ENCODE peak calls at places on chromosomes 6 and 20, in four cellular contexts. One of them, this sample, is unnamed.

GRCh38 chr20:651713-652610 is 1.0 kb downstream of the SRXN1 start:
- DNase-seq in skeletal muscle cell: no peak
- DNase-seq in BJ: no peak
- DNase-seq in pulmonary artery endothelial cell: no peak
- DNase-seq in this sample: no peak

GRCh38 chr6:43465978-43466377 is 10.6 kb upstream of the DLK2 start:
- DNase-seq in BJ: no peak
- DNase-seq in pulmonary artery endothelial cell: no peak
- DNase-seq in skeletal muscle cell: no peak
- DNase-seq in this sample: no peak

GRCh38 chr6:37283268-37283667 is 25.3 kb upstream of the TMEM217 start:
- DNase-seq in pulmonary artery endothelial cell: no peak
- DNase-seq in skeletal muscle cell: no peak
- DNase-seq in BJ: no peak
- DNase-seq in this sample: peak; percentile 29

GRCh38 chr6:44100088-44100550 is 27.1 kb downstream of the MRPL14 start:
- DNase-seq in skeletal muscle cell: no peak
- DNase-seq in pulmonary artery endothelial cell: peak; percentile 24
- DNase-seq in BJ: no peak
- DNase-seq in this sample: no peak

GRCh38 chr6:6818078-6818639 is 229.6 kb downstream of the LY86 start:
- DNase-seq in pulmonary artery endothelial cell: no peak
- DNase-seq in BJ: no peak
- DNase-seq in skeletal muscle cell: no peak
- DNase-seq in this sample: no peak

GRCh38 chr6:132482595-132482994 is 30.3 kb downstream of the STX7 start:
- DNase-seq in BJ: no peak
- DNase-seq in skeletal muscle cell: no peak
- DNase-seq in pulmonary artery endothelial cell: no peak
- DNase-seq in this sample: no peak

GRCh38 chr6:43076928-43077809 is 1.1 kb downstream of the PTK7 start:
- DNase-seq in skeletal muscle cell: no peak
- DNase-seq in BJ: no peak
- DNase-seq in pulmonary artery endothelial cell: no peak
- DNase-seq in this sample: peak; percentile 35

GRCh38 chr6:132570221-132570777 is at the start of gene TAAR6:
- DNase-seq in BJ: no peak
- DNase-seq in pulmonary artery endothelial cell: no peak
- DNase-seq in skeletal muscle cell: no peak
- DNase-seq in this sample: no peak

GRCh38 chr6:144006731-144007454 is 1.2 kb downstream of the PLAGL1 start:
- DNase-seq in skeletal muscle cell: no peak
- DNase-seq in pulmonary artery endothelial cell: peak; percentile 3
- DNase-seq in BJ: no peak
- DNase-seq in this sample: peak; percentile 68

GRCh38 chr6:32475392-32476206 is 35.9 kb downstream of the HLA-DRA start:
- DNase-seq in skeletal muscle cell: no peak
- DNase-seq in BJ: no peak
- DNase-seq in pulmonary artery endothelial cell: no peak
- DNase-seq in this sample: no peak

GRCh38 chr6:47718571-47718970 is 20.2 kb downstream of the ADGRF4 start:
- DNase-seq in skeletal muscle cell: no peak
- DNase-seq in pulmonary artery endothelial cell: no peak
- DNase-seq in BJ: no peak
- DNase-seq in this sample: no peak

GRCh38 chr20:50462093-50462685 is 48.0 kb upstream of the PTPN1 start:
- DNase-seq in pulmonary artery endothelial cell: no peak
- DNase-seq in skeletal muscle cell: no peak
- DNase-seq in BJ: no peak
- DNase-seq in this sample: peak; percentile 88

GRCh38 chr20:10551732-10552724 is 116.9 kb downstream of the SLX4IP start:
- DNase-seq in skeletal muscle cell: no peak
- DNase-seq in pulmonary artery endothelial cell: no peak
- DNase-seq in BJ: no peak
- DNase-seq in this sample: no peak

GRCh38 chr6:75318900-75319299 is 34.3 kb upstream of the TMEM30A start:
- DNase-seq in skeletal muscle cell: no peak
- DNase-seq in pulmonary artery endothelial cell: no peak
- DNase-seq in BJ: no peak
- DNase-seq in this sample: no peak

GRCh38 chr6:111011360-111012142 is 29.7 kb downstream of the RPF2 start:
- DNase-seq in skeletal muscle cell: peak; percentile 14
- DNase-seq in BJ: peak; percentile 13
- DNase-seq in pulmonary artery endothelial cell: no peak
- DNase-seq in this sample: peak; percentile 43

GRCh38 chr6:45377041-45377554 is 636 bp downstream of the SUPT3H start:
- DNase-seq in BJ: no peak
- DNase-seq in pulmonary artery endothelial cell: no peak
- DNase-seq in skeletal muscle cell: no peak
- DNase-seq in this sample: no peak

GRCh38 chr6:1485678-1486077 is 96.3 kb downstream of the FOXF2 start:
- DNase-seq in BJ: peak; percentile 70
- DNase-seq in skeletal muscle cell: peak; percentile 73
- DNase-seq in pulmonary artery endothelial cell: no peak
- DNase-seq in this sample: peak; percentile 62

GRCh38 chr20:50054626-50055511 is 58.1 kb downstream of the UBE2V1 start:
- DNase-seq in pulmonary artery endothelial cell: no peak
- DNase-seq in BJ: no peak
- DNase-seq in skeletal muscle cell: no peak
- DNase-seq in this sample: peak; percentile 34

GRCh38 chr6:156182356-156182755 is 594.8 kb upstream of the ARID1B start:
- DNase-seq in pulmonary artery endothelial cell: no peak
- DNase-seq in BJ: no peak
- DNase-seq in skeletal muscle cell: no peak
- DNase-seq in this sample: no peak

GRCh38 chr6:32406857-32407256 is at the start of gene BTNL2:
- DNase-seq in skeletal muscle cell: no peak
- DNase-seq in pulmonary artery endothelial cell: no peak
- DNase-seq in BJ: no peak
- DNase-seq in this sample: no peak

GRCh38 chr20:58705525-58705924 is 12.9 kb downstream of the NPEPL1 start:
- DNase-seq in BJ: no peak
- DNase-seq in skeletal muscle cell: no peak
- DNase-seq in pulmonary artery endothelial cell: no peak
- DNase-seq in this sample: no peak

GRCh38 chr6:9566096-9566495 is 848.8 kb downstream of the TFAP2A start:
- DNase-seq in skeletal muscle cell: no peak
- DNase-seq in pulmonary artery endothelial cell: no peak
- DNase-seq in BJ: no peak
- DNase-seq in this sample: no peak

GRCh38 chr6:138403324-138403800 is 661 bp upstream of the HEBP2 start:
- DNase-seq in pulmonary artery endothelial cell: no peak
- DNase-seq in skeletal muscle cell: no peak
- DNase-seq in BJ: no peak
- DNase-seq in this sample: no peak

GRCh38 chr6:53439556-53439955 is 90.8 kb upstream of the ELOVL5 start:
- DNase-seq in BJ: peak; percentile 67
- DNase-seq in pulmonary artery endothelial cell: no peak
- DNase-seq in skeletal muscle cell: peak; percentile 55
- DNase-seq in this sample: peak; percentile 72

GRCh38 chr6:145241039-145241438 is 494.3 kb downstream of the EPM2A start:
- DNase-seq in skeletal muscle cell: peak; percentile 79
- DNase-seq in pulmonary artery endothelial cell: no peak
- DNase-seq in BJ: peak; percentile 19
- DNase-seq in this sample: peak; percentile 69

GRCh38 chr20:17014217-17014616 is 212.6 kb upstream of the PCSK2 start:
- DNase-seq in skeletal muscle cell: no peak
- DNase-seq in BJ: no peak
- DNase-seq in pulmonary artery endothelial cell: no peak
- DNase-seq in this sample: no peak

GRCh38 chr20:10247440-10247839 is 28.8 kb downstream of the SNAP25 start:
- DNase-seq in skeletal muscle cell: no peak
- DNase-seq in pulmonary artery endothelial cell: no peak
- DNase-seq in BJ: no peak
- DNase-seq in this sample: no peak

GRCh38 chr6:89406157-89406556 is 5.9 kb downstream of the RRAGD start:
- DNase-seq in BJ: no peak
- DNase-seq in pulmonary artery endothelial cell: no peak
- DNase-seq in skeletal muscle cell: no peak
- DNase-seq in this sample: no peak

GRCh38 chr6:142367061-142367460 is 65.3 kb downstream of the ADGRG6 start:
- DNase-seq in pulmonary artery endothelial cell: no peak
- DNase-seq in skeletal muscle cell: no peak
- DNase-seq in BJ: no peak
- DNase-seq in this sample: no peak

GRCh38 chr20:47150403-47151152 is 205.9 kb downstream of the ZMYND8 start:
- DNase-seq in skeletal muscle cell: no peak
- DNase-seq in pulmonary artery endothelial cell: peak; percentile 24
- DNase-seq in BJ: no peak
- DNase-seq in this sample: peak; percentile 83

GRCh38 chr6:125217369-125217768 is 63.8 kb downstream of the TPD52L1 start:
- DNase-seq in skeletal muscle cell: no peak
- DNase-seq in pulmonary artery endothelial cell: no peak
- DNase-seq in BJ: no peak
- DNase-seq in this sample: no peak

GRCh38 chr6:13065596-13065995 is 262.7 kb downstream of the TBC1D7 start:
- DNase-seq in skeletal muscle cell: no peak
- DNase-seq in pulmonary artery endothelial cell: no peak
- DNase-seq in BJ: peak; percentile 30
- DNase-seq in this sample: no peak

GRCh38 chr6:23454090-23454998 is 671.7 kb upstream of the NRSN1 start:
- DNase-seq in pulmonary artery endothelial cell: no peak
- DNase-seq in BJ: no peak
- DNase-seq in skeletal muscle cell: no peak
- DNase-seq in this sample: peak; percentile 23

GRCh38 chr6:57102976-57103375 is 13.0 kb downstream of the ZNF451 start:
- DNase-seq in pulmonary artery endothelial cell: no peak
- DNase-seq in skeletal muscle cell: no peak
- DNase-seq in BJ: no peak
- DNase-seq in this sample: no peak

GRCh38 chr6:25136879-25137278 is 142.3 kb upstream of the CARMIL1 start:
- DNase-seq in skeletal muscle cell: no peak
- DNase-seq in pulmonary artery endothelial cell: no peak
- DNase-seq in BJ: no peak
- DNase-seq in this sample: peak; percentile 34

GRCh38 chr6:149438855-149439254 is 38.8 kb downstream of the SUMO4 start:
- DNase-seq in pulmonary artery endothelial cell: no peak
- DNase-seq in BJ: no peak
- DNase-seq in skeletal muscle cell: no peak
- DNase-seq in this sample: no peak